ENCODE peak calls at places on chromosomes 1 and 21, in eight cellular contexts. J is RWPE1; S is GM13976; G is GM10248; I is heart left ventricle; L is CD4-positive, alpha-beta T cell; N is A549; Z is progenitor cell of endocrine pancreas. Y is an unnamed sample.

GRCh38 chr1:197989058-197989457 is 71.9 kb downstream of the LHX9 start:
- DNase-seq in J (no peak), S (peak; percentile 3), G (peak; percentile 4), I (no peak), L (no peak), N (no peak), Z (no peak), Y (no peak)

GRCh38 chr1:203325418-203326091 is 20.2 kb downstream of the BTG2 start:
- DNase-seq in J (no peak), S (peak; percentile 59), G (peak; percentile 51), I (peak; percentile 75), L (no peak), N (no peak), Z (no peak), Y (no peak)

GRCh38 chr1:26031903-26032220 is 10.3 kb downstream of the EXTL1 start:
- DNase-seq in J (no peak), S (no peak), G (no peak), I (no peak), L (no peak), N (no peak), Z (no peak), Y (no peak)

GRCh38 chr1:29245876-29246275 is 9.6 kb downstream of the PTPRU start:
- DNase-seq in J (peak; percentile 58), S (no peak), G (no peak), I (no peak), L (no peak), N (no peak), Z (no peak), Y (no peak)

GRCh38 chr1:24293392-24294227 is 25.5 kb upstream of the GRHL3 start:
- DNase-seq in J (no peak), S (no peak), G (no peak), I (no peak), L (no peak), N (no peak), Z (no peak), Y (no peak)

GRCh38 chr21:39694750-39695149 is 50.2 kb upstream of the IGSF5 start:
- DNase-seq in J (no peak), S (no peak), G (no peak), I (no peak), L (no peak), N (no peak), Z (no peak), Y (no peak)

GRCh38 chr21:45296638-45297037 is 8.9 kb upstream of the POFUT2 start:
- DNase-seq in J (no peak), S (no peak), G (no peak), I (no peak), L (no peak), N (no peak), Z (no peak), Y (no peak)

GRCh38 chr1:243287652-243288051 is 31.8 kb downstream of the SDCCAG8 start:
- DNase-seq in J (peak; percentile 60), S (peak; percentile 54), G (peak; percentile 52), I (no peak), L (no peak), N (no peak), Z (no peak), Y (no peak)

GRCh38 chr1:16613185-16614147 is at the start of gene NBPF1:
- DNase-seq in J (peak; percentile 98), S (peak; percentile 100), G (peak; percentile 100), I (peak; percentile 95), L (peak; percentile 87), N (peak; percentile 100), Z (peak; percentile 100), Y (peak; percentile 99)
- TF ChIP-seq CTCF in J (no peak), S (no peak), G (peak; percentile 7), I (no peak), L (no peak), N (peak; percentile 19), Z (peak; percentile 23), Y (no peak)

DNA sequence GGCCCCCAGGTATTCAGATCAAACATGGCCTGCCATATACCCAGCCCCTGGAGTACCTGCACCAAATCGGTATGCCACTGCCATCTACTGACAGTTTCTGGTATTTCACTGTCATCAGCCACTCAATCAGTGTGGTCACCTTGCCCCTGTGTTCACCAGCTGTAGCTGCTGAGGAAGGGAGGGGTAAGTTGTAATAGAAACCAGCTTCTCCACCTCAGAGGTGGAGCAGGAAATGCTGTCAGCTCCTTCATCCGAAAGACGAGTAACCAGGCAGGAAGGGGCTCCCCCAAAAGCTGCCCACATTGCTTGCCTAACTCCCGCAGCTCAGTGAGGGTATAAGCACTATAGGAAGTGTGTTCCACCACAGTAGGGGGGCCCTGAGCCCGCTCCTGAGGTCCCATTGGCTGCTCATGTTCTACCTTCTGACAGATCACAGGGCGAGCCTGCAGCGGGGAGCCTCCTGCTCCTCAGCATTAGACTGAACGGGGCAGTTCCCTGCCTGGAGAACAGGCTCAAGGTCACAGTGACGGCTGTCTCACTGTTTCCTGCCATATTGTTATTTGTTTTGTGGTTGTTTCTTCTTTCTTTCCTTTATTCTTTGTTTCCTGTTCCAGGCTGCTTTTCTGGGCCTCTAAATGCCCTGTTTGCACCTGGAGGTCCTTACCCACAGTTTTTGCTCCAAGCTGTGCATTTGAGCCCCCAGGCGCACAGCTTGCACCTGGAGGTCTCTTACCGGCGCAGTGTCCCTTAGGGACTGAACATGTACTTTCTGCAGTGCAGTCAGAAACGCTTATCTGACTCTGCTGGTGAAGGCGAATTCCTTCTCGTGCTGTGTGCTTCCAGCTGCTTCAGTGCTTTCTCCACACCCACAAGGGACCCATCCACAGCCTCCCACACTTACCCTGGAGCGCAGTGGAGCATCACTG is 1638.3 kb downstream of the MRPL39 start:
- DNase-seq in J (peak; percentile 11), S (peak; percentile 32), G (peak; percentile 40), I (no peak), L (peak; percentile 39), N (no peak), Z (no peak), Y (no peak)
- TF ChIP-seq CTCF in J (no peak), S (peak; percentile 57), G (peak; percentile 55), I (peak; percentile 27), L (peak; percentile 49), N (no peak), Z (peak; percentile 54), Y (no peak)

GRCh38 chr1:46411601-46412341 is 17.7 kb downstream of the FAAH start:
- DNase-seq in J (no peak), S (no peak), G (no peak), I (no peak), L (no peak), N (no peak), Z (no peak), Y (no peak)
- TF ChIP-seq CTCF in J (peak; percentile 29), S (no peak), G (peak; percentile 20), I (no peak), L (no peak), N (no peak), Z (peak; percentile 53), Y (no peak)

DNA sequence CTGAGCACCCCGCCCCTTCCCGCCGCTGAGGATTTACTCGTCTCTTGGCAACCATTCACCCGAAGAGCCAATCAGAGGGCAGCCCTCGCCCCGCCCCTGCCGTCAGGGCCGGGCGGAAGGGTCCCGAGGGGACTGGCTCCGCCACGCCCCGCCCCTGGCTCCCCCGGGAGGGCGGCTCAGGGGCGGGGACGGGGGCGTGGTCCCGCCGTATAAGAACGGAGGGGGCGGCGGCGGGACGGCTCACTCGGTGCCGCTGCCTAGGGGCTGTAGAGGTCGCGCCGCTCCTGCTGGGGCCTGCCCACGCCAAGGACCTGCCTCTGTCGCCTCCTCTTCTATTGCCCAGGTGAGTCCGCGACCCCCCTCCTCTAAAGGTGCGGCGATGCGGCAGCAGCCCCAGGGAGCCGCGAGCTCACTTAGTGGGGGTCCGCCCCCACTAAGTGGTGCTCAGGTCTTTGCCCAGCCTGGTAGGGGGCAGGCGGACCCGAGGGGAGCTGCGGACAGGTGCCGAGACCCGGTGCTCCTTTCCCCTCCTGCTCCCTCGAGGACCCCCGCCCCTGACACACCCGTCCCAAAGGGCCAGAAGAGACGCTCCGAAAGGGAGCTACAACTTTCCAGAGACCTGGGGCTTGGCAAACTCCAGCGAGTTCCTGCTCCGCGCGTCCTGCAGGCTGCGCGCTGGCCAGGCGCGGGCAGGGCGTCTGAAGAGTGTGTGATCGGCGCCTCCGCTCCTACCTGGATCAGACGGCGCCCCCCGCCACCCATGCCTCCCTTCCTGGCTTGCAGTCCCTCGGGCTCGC is at the start of gene TENT5C:
- DNase-seq in J (peak; percentile 100), S (peak; percentile 99), G (peak; percentile 99), I (peak; percentile 98), L (peak; percentile 98), N (peak; percentile 86), Z (peak; percentile 98), Y (peak; percentile 85)
- TF ChIP-seq CTCF in J (no peak), S (no peak), G (no peak), I (peak; percentile 15), L (no peak), N (no peak), Z (no peak), Y (no peak)

GRCh38 chr1:6602669-6603423 is at the start of gene KLHL21:
- DNase-seq in J (peak; percentile 81), S (peak; percentile 92), G (peak; percentile 92), I (peak; percentile 93), L (peak; percentile 86), N (peak; percentile 66), Z (peak; percentile 72), Y (peak; percentile 42)

GRCh38 chr1:6601049-6601864 is 1.4 kb downstream of the KLHL21 start:
- DNase-seq in J (peak; percentile 92), S (peak; percentile 77), G (peak; percentile 75), I (peak; percentile 78), L (peak; percentile 69), N (peak; percentile 77), Z (no peak), Y (peak; percentile 63)

GRCh38 chr1:6603424-6603850 is 768 bp upstream of the KLHL21 start:
- DNase-seq in J (no peak), S (peak; percentile 61), G (peak; percentile 53), I (peak; percentile 70), L (peak; percentile 52), N (no peak), Z (peak; percentile 33), Y (no peak)

GRCh38 chr1:6601865-6602668 is 602 bp downstream of the KLHL21 start:
- DNase-seq in J (no peak), S (peak; percentile 77), G (peak; percentile 56), I (no peak), L (no peak), N (no peak), Z (peak; percentile 37), Y (no peak)

DNA sequence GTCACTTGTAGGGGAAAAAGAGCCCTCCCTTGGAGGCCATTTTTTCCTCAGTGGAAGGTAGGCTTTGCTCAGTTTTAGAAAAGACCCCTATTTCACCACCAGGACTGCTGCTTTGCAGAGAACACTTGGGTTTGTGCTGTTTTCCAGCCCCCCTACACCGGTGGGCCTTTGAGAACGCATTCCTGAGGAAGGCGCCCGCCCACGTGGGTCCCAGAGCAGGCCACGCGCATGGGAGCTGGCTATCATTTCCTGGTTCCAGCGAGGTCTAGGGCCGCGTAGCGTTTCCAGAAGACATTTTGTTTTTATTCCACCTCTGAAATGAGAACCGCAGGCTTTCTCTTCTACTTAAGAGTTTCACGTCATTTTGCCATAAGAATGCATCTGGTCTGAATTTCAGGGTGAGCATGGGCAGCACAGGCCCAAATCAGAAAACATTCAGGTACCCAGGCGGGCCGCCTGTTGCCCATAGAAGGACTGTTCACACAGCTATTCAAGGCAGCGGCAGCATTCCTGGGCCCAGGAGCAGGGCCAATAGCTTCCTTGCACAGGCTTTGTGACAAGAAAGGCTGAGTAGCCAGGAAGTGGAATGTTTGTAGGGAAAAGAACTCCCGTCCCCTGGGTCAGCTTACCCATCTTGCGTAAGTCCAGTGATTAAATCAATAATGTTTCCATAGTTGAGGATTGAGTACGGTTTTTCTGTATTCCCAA is 1.3 kb upstream of the KLHL21 start:
- DNase-seq in J (no peak), S (no peak), G (no peak), I (peak; percentile 81), L (no peak), N (no peak), Z (peak; percentile 33), Y (peak; percentile 46)
- TF ChIP-seq CTCF in J (no peak), S (no peak), G (no peak), I (peak; percentile 8), L (no peak), N (no peak), Z (peak; percentile 36), Y (no peak)

GRCh38 chr1:202286622-202287097 is 55.1 kb downstream of the UBE2T start:
- DNase-seq in J (no peak), S (no peak), G (no peak), I (peak; percentile 60), L (no peak), N (no peak), Z (no peak), Y (no peak)
- TF ChIP-seq CTCF in J (no peak), S (no peak), G (no peak), I (peak; percentile 14), L (no peak), N (no peak), Z (no peak), Y (no peak)

Y was measured in omental fat pad.